ENCODE peak calls at places on chromosomes 4 and X, in eight cellular contexts. N is CD4-positive, alpha-beta T cell; R is fibroblast of pulmonary artery; G is amniotic epithelial cell; V is RWPE1; X is activated T-helper 1 cell treated with anti-CD3 and anti-CD28 coated beads, Interleukin-2, amount 50 U/mL, for 16 hours; J is cardiac fibroblast; Q is nucleus accumbens. L is an unnamed sample.

GRCh38 chr4:1405636-1406415 is 416 bp downstream of the NKX1-1 start:
- DNase-seq in N (no peak), R (no peak), G (no peak), V (no peak), X (no peak), J (no peak), Q (no peak), L (no peak)

GRCh38 chrX:77451041-77451440 is 3.9 kb downstream of the FGF16 start:
- DNase-seq in N (no peak), R (peak; percentile 31), G (peak; percentile 37), V (no peak), X (no peak), J (peak; percentile 72), Q (no peak), L (no peak)

GRCh38 chr4:93788712-93789111 is 39.8 kb upstream of the ATOH1 start:
- DNase-seq in N (no peak), R (peak; percentile 39), G (peak; percentile 15), V (peak; percentile 16), X (no peak), J (peak; percentile 32), Q (no peak), L (no peak)

GRCh38 chr4:119627267-119628190 is 1.1 kb downstream of the PDE5A start:
- DNase-seq in N (peak; percentile 45), R (peak; percentile 35), G (peak; percentile 24), V (peak; percentile 65), X (peak; percentile 22), J (peak; percentile 49), Q (no peak), L (peak; percentile 33)

GRCh38 chr4:7041851-7042696 is 1.1 kb upstream of the TADA2B start:
- DNase-seq in N (peak; percentile 13), R (no peak), G (no peak), V (peak; percentile 43), X (no peak), J (peak; percentile 59), Q (peak; percentile 40), L (peak; percentile 41)

GRCh38 chr4:88745581-88746163 is 48.0 kb upstream of the NAP1L5 start:
- DNase-seq in N (no peak), R (no peak), G (no peak), V (no peak), X (no peak), J (no peak), Q (no peak), L (no peak)

GRCh38 chr4:10015140-10015753 is 6.0 kb downstream of the SLC2A9 start:
- DNase-seq in N (no peak), R (peak; percentile 77), G (peak; percentile 23), V (no peak), X (no peak), J (peak; percentile 79), Q (peak; percentile 33), L (no peak)

GRCh38 chr4:3480528-3481112 is 17.5 kb downstream of the DOK7 start:
- DNase-seq in N (peak; percentile 65), R (peak; percentile 75), G (peak; percentile 55), V (peak; percentile 39), X (peak; percentile 56), J (peak; percentile 76), Q (peak; percentile 50), L (peak; percentile 78)

GRCh38 chr4:5804656-5805055 is 88.2 kb downstream of the CRMP1 start:
- DNase-seq in N (no peak), R (no peak), G (no peak), V (no peak), X (no peak), J (no peak), Q (no peak), L (no peak)

GRCh38 chr4:47562297-47562696 is 77.2 kb downstream of the ATP10D start:
- DNase-seq in N (no peak), R (no peak), G (peak; percentile 40), V (no peak), X (no peak), J (no peak), Q (no peak), L (no peak)

GRCh38 chr4:113468165-113469022 is 293.1 kb downstream of the CAMK2D start:
- DNase-seq in N (no peak), R (peak; percentile 100), G (peak; percentile 99), V (peak; percentile 90), X (no peak), J (peak; percentile 100), Q (no peak), L (no peak)

GRCh38 chr4:154560824-154561231 is 2.0 kb upstream of the FGB start:
- DNase-seq in N (no peak), R (peak; percentile 50), G (peak; percentile 93), V (peak; percentile 70), X (no peak), J (peak; percentile 87), Q (no peak), L (no peak)

GRCh38 chr4:48203819-48204218 is 65.8 kb downstream of the TEC start:
- DNase-seq in N (no peak), R (no peak), G (no peak), V (no peak), X (no peak), J (no peak), Q (no peak), L (no peak)

GRCh38 chr4:147318581-147318980 is 162.3 kb upstream of the EDNRA start:
- DNase-seq in N (no peak), R (no peak), G (peak; percentile 23), V (no peak), X (no peak), J (peak; percentile 32), Q (no peak), L (no peak)

GRCh38 chr4:169439244-169439643 is 168.5 kb upstream of the SH3RF1 start:
- DNase-seq in N (no peak), R (peak; percentile 39), G (no peak), V (no peak), X (no peak), J (peak; percentile 38), Q (no peak), L (no peak)

GRCh38 chr4:126592088-126592487 is 1040.7 kb upstream of the INTU start:
- DNase-seq in N (no peak), R (peak; percentile 13), G (peak; percentile 19), V (no peak), X (no peak), J (no peak), Q (no peak), L (no peak)

GRCh38 chr4:184292877-184293276 is 75.2 kb upstream of the ENPP6 start:
- DNase-seq in N (no peak), R (no peak), G (no peak), V (no peak), X (no peak), J (no peak), Q (no peak), L (no peak)

GRCh38 chrX:1477801-1478458 is 25.2 kb upstream of the ASMTL start:
- DNase-seq in N (no peak), R (no peak), G (no peak), V (no peak), X (no peak), J (no peak), Q (no peak), L (peak; percentile 12)

GRCh38 chr4:105451346-105451745 is 22.5 kb downstream of the PPA2 start:
- DNase-seq in N (no peak), R (no peak), G (no peak), V (no peak), X (no peak), J (no peak), Q (no peak), L (no peak)

GRCh38 chr4:1171306-1172227 is 816 bp downstream of the SPON2 start:
- DNase-seq in N (peak; percentile 53), R (no peak), G (no peak), V (no peak), X (peak; percentile 34), J (no peak), Q (no peak), L (peak; percentile 62)